ENCODE peak calls at places on chromosomes 16 and 17, in eight cellular contexts. K, Q, W, T, M, V, J and Z are unnamed samples.

GRCh38 chr17:27578718-27579085 is 52.3 kb upstream of the LGALS9 start:
- DNase-seq in K (peak), Q (no peak), W (no peak), T (no peak), M (no peak), V (no peak), J (no peak), Z (no peak)

GRCh38 chr17:5585814-5586558 is 1.7 kb upstream of the NLRP1 start:
- DNase-seq in K (peak), Q (no peak), W (no peak), T (no peak), M (no peak), V (no peak), J (no peak), Z (no peak)

GRCh38 chr17:28985950-28986713 is 19.7 kb downstream of the SEZ6 start:
- DNase-seq in K (no peak), Q (no peak), W (no peak), T (no peak), M (no peak), V (no peak), J (peak), Z (no peak)

GRCh38 chr16:1108299-1109252 is 12.5 kb upstream of the C1QTNF8 start:
- DNase-seq in K (peak), Q (no peak), W (peak), T (no peak), M (no peak), V (peak), J (peak), Z (no peak)

GRCh38 chr16:85433477-85433876 is 179.6 kb upstream of the GSE1 start:
- DNase-seq in K (no peak), Q (no peak), W (no peak), T (no peak), M (no peak), V (no peak), J (no peak), Z (no peak)

GRCh38 chr16:2447920-2448583 is 11.9 kb upstream of the TEDC2 start:
- DNase-seq in K (peak), Q (no peak), W (no peak), T (peak), M (no peak), V (no peak), J (no peak), Z (no peak)

GRCh38 chr17:45127583-45128300 is 4.6 kb downstream of the PLCD3 start:
- DNase-seq in K (peak), Q (no peak), W (peak), T (no peak), M (no peak), V (peak), J (no peak), Z (no peak)

GRCh38 chr16:80824623-80825364 is 20.4 kb upstream of the CDYL2 start:
- DNase-seq in K (peak), Q (no peak), W (no peak), T (no peak), M (no peak), V (no peak), J (no peak), Z (no peak)

GRCh38 chr16:71894229-71894920 is 956 bp upstream of the IST1 start:
- DNase-seq in K (peak), Q (peak), W (peak), T (peak), M (peak), V (peak), J (peak), Z (peak)

GRCh38 chr17:48598727-48599126 is 5.1 kb upstream of the HOXB5 start:
- DNase-seq in K (no peak), Q (no peak), W (no peak), T (no peak), M (no peak), V (no peak), J (no peak), Z (no peak)

GRCh38 chr17:50466371-50467113 is 2.1 kb downstream of the CHAD start:
- DNase-seq in K (no peak), Q (peak), W (no peak), T (no peak), M (no peak), V (peak), J (no peak), Z (no peak)
- H3K27ac ChIP-seq in K (no peak), Q (no peak), W (no peak), T (no peak), M (no peak), V (no peak), J (no peak), Z (no peak)

DNA sequence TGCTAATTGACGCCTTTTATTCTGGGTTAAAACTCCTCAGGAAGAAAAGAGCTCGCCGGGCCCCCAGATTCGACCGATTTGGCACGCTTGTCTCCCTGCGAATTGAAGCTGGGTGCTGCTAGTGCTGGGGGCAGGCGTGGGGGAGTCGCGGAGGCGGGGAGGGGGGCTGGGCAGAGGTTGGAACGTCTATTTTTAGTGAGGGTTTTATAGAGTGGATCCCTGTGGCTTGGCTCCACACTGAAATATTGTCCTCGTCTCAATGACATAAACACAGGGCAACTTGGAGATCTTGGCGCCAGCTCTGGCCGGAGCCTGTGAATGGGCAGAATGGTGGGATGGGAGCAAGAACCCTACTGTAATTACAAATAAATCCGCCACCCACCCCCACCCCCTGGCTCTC is 15.7 kb upstream of the NOG start:
- DNase-seq in K (no peak), Q (no peak), W (no peak), T (no peak), M (no peak), V (no peak), J (no peak), Z (no peak)
- H3K4me3 ChIP-seq in K (no peak), Q (no peak), W (no peak), T (no peak), M (no peak), V (no peak), J (peak), Z (no peak)

DNA sequence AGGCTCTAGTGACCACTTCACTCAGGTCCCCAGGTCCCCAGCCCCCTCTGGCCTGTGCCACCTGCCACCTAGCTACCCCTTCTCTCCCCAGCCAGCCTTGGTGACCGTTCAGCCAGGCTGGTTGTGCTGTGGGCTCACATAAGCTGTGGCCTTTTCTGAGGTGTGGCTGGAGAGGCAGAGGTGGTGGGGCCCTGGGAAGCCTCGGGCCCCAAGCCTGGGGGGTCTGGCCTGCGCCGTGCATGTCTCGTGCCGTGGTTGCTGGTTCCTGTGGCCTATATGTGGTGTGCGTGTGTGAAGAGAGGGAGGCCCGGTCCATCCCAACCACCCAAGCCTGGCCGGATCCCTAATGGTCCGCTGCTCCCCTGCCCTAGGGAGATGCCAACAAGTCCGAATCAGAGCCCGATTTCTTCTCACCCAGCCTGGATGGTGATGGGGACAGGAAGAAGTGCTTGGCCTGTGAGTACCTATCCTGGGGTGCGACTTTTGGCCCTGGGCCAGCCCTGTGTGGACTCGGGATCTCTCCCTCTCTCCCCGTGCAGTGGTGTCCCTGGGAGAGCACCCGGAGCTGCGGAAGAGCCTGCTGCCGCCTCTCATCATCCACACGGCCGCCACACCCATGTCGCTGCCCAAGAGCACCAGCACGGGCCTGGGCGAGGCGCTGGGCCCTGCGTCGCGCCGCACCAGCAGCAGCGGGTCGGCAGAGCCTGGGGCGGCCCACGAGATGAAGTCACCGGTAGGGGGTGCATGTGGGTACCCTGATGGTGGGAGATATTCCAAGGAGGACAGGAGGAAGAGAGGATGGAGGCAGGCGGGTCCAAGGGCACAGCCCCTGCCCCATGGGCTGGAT is 35.9 kb downstream of the CACNA1G start:
- DNase-seq in K (no peak), Q (no peak), W (no peak), T (no peak), M (no peak), V (no peak), J (no peak), Z (no peak)
- TF ChIP-seq CTCF in K (peak), Q (peak), W (no peak), T (no peak), M (no peak), V (no peak), J (no peak), Z (peak)

GRCh38 chr16:26987631-26988030 is 79.1 kb upstream of the C16orf82 start:
- DNase-seq in K (peak), Q (no peak), W (no peak), T (no peak), M (peak), V (no peak), J (no peak), Z (no peak)
- H3K27ac ChIP-seq in K (no peak), Q (no peak), W (no peak), T (no peak), M (no peak), V (no peak), J (no peak), Z (no peak)

DNA sequence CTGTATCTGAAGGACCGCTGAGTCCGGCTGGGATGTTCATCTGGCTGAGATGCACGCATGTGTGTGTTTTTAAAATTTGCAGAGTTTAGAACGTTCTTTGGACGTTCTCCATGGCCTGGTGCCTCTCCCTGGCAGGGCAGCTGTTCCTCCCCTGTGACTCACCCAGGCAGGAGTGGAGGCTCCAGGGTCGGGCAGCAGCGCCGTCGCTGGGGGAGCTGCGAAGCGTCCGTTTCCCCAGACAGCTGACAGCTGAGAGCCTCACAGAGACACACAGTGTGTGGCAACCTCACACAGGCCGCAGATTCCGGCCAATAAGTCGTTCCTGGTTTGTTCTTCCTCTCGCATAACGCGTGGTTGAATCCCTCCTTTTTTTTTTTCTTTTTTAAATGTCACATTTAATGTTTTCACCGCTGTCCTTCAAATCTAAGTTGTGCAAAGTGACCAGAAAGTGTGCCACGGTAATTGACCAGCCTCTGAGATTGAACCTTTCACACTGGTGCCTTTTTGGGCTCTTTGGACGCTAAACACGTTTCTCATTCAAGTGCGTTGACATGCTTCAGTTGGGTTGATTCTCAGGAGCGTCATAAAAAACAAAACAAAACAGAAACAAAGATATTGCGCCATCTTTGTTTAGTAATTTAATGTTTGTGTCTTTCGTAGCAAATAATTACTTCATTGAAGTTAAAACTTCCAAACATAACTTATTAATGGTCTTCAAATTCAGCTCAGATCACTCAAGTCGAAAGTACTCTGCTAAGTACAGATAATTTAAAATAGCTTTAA is 80.4 kb downstream of the OR1D5 start:
- DNase-seq in K (peak), Q (peak), W (peak), T (no peak), M (peak), V (peak), J (no peak), Z (peak)
- H3K4me3 ChIP-seq in K (no peak), Q (no peak), W (no peak), T (no peak), M (no peak), V (no peak), J (no peak), Z (no peak)